ENCODE peak calls at places on chromosome 15, in seven cellular contexts. One of them, this sample, is unnamed.

GRCh38 chr15:88636654-88637053 is 2.2 kb upstream of the ISG20 start:
- DNase-seq in T-helper 1 cell: no peak
- DNase-seq in COLO829: no peak
- DNase-seq in H54: no peak
- DNase-seq in hypothalamus: no peak
- DNase-seq in Kasumi-1: no peak
- DNase-seq in endothelial cell: no peak
- DNase-seq in this sample: no peak

GRCh38 chr15:27797765-27798164 is 301.4 kb downstream of the OCA2 start:
- DNase-seq in T-helper 1 cell: no peak
- DNase-seq in COLO829: no peak
- DNase-seq in H54: no peak
- DNase-seq in hypothalamus: no peak
- DNase-seq in Kasumi-1: no peak
- DNase-seq in endothelial cell: no peak
- DNase-seq in this sample: no peak

GRCh38 chr15:88447206-88447605 is 20.0 kb downstream of the MRPL46 start:
- DNase-seq in T-helper 1 cell: no peak
- DNase-seq in COLO829: no peak
- DNase-seq in H54: no peak
- DNase-seq in hypothalamus: no peak
- DNase-seq in Kasumi-1: no peak
- DNase-seq in endothelial cell: no peak
- DNase-seq in this sample: no peak

GRCh38 chr15:67067930-67068542 is 2.6 kb downstream of the SMAD3 start:
- DNase-seq in T-helper 1 cell: no peak
- DNase-seq in COLO829: no peak
- DNase-seq in H54: no peak
- DNase-seq in hypothalamus: no peak
- DNase-seq in Kasumi-1: no peak
- DNase-seq in endothelial cell: no peak
- DNase-seq in this sample: no peak

GRCh38 chr15:51589881-51590570 is 32.5 kb downstream of the DMXL2 start:
- DNase-seq in T-helper 1 cell: no peak
- DNase-seq in COLO829: no peak
- DNase-seq in H54: no peak
- DNase-seq in hypothalamus: no peak
- DNase-seq in Kasumi-1: peak
- DNase-seq in endothelial cell: no peak
- DNase-seq in this sample: no peak

GRCh38 chr15:64749167-64749566 is 26.2 kb downstream of the RBPMS2 start:
- DNase-seq in T-helper 1 cell: no peak
- DNase-seq in COLO829: no peak
- DNase-seq in H54: no peak
- DNase-seq in hypothalamus: no peak
- DNase-seq in Kasumi-1: no peak
- DNase-seq in endothelial cell: no peak
- DNase-seq in this sample: no peak

GRCh38 chr15:100612539-100612938 is 10.2 kb downstream of the ASB7 start:
- DNase-seq in T-helper 1 cell: no peak
- DNase-seq in COLO829: no peak
- DNase-seq in H54: no peak
- DNase-seq in hypothalamus: no peak
- DNase-seq in Kasumi-1: peak
- DNase-seq in endothelial cell: no peak
- DNase-seq in this sample: no peak

GRCh38 chr15:89761009-89761831 is 10.2 kb upstream of the MESP1 start:
- DNase-seq in T-helper 1 cell: no peak
- DNase-seq in COLO829: no peak
- DNase-seq in H54: no peak
- DNase-seq in hypothalamus: no peak
- DNase-seq in Kasumi-1: no peak
- DNase-seq in endothelial cell: no peak
- DNase-seq in this sample: no peak

GRCh38 chr15:78855746-78856145 is 16.9 kb upstream of the MORF4L1 start:
- DNase-seq in T-helper 1 cell: no peak
- DNase-seq in COLO829: no peak
- DNase-seq in H54: no peak
- DNase-seq in hypothalamus: no peak
- DNase-seq in Kasumi-1: no peak
- DNase-seq in endothelial cell: no peak
- DNase-seq in this sample: no peak

GRCh38 chr15:62549345-62549970 is 384.4 kb upstream of the C2CD4B start:
- DNase-seq in T-helper 1 cell: no peak
- DNase-seq in COLO829: peak
- DNase-seq in H54: peak
- DNase-seq in hypothalamus: no peak
- DNase-seq in Kasumi-1: peak
- DNase-seq in endothelial cell: peak
- DNase-seq in this sample: peak

GRCh38 chr15:63073497-63074172 is 31.1 kb downstream of the TPM1 start:
- DNase-seq in T-helper 1 cell: no peak
- DNase-seq in COLO829: no peak
- DNase-seq in H54: no peak
- DNase-seq in hypothalamus: no peak
- DNase-seq in Kasumi-1: no peak
- DNase-seq in endothelial cell: no peak
- DNase-seq in this sample: peak

GRCh38 chr15:75034615-75035014 is 11.2 kb downstream of the PPCDC start:
- DNase-seq in T-helper 1 cell: no peak
- DNase-seq in COLO829: no peak
- DNase-seq in H54: no peak
- DNase-seq in hypothalamus: no peak
- DNase-seq in Kasumi-1: peak
- DNase-seq in endothelial cell: no peak
- DNase-seq in this sample: no peak

GRCh38 chr15:57227899-57228298 is 148.4 kb upstream of the CGNL1 start:
- DNase-seq in T-helper 1 cell: no peak
- DNase-seq in COLO829: no peak
- DNase-seq in H54: no peak
- DNase-seq in hypothalamus: no peak
- DNase-seq in Kasumi-1: no peak
- DNase-seq in endothelial cell: no peak
- DNase-seq in this sample: no peak

GRCh38 chr15:82648257-82649103 is 1.3 kb upstream of the CPEB1 start:
- DNase-seq in T-helper 1 cell: no peak
- DNase-seq in COLO829: no peak
- DNase-seq in H54: no peak
- DNase-seq in hypothalamus: no peak
- DNase-seq in Kasumi-1: no peak
- DNase-seq in endothelial cell: no peak
- DNase-seq in this sample: no peak

GRCh38 chr15:43974852-43975251 is 148.1 kb downstream of the WDR76 start:
- DNase-seq in T-helper 1 cell: no peak
- DNase-seq in COLO829: no peak
- DNase-seq in H54: no peak
- DNase-seq in hypothalamus: no peak
- DNase-seq in Kasumi-1: no peak
- DNase-seq in endothelial cell: no peak
- DNase-seq in this sample: no peak

GRCh38 chr15:33559207-33559890 is 248.6 kb downstream of the RYR3 start:
- DNase-seq in T-helper 1 cell: no peak
- DNase-seq in COLO829: no peak
- DNase-seq in H54: no peak
- DNase-seq in hypothalamus: no peak
- DNase-seq in Kasumi-1: no peak
- DNase-seq in endothelial cell: no peak
- DNase-seq in this sample: no peak